ENCODE peak calls at places on chromosomes 7 and 10, in seven cellular contexts. P is IMR-90, R is astrocyte, F is GM23248, D is fibroblast of lung, H is neuronal stem cell, Y is HepG2. M is an unnamed sample.

GRCh38 chr10:77974396-77975074 is 48.0 kb upstream of the DLG5 start:
- DNase-seq in P (peak; percentile 67), R (peak; percentile 18), F (peak; percentile 54), D (peak; percentile 75), H (peak; percentile 27), Y (peak; percentile 52), M (peak; percentile 28)

GRCh38 chr10:113680172-113681111 is 730 bp downstream of the CASP7 start:
- DNase-seq in P (peak; percentile 73), R (peak; percentile 49), F (peak; percentile 78), D (peak; percentile 73), H (no peak), Y (peak; percentile 24), M (peak; percentile 64)

GRCh38 chr10:72802291-72803118 is 91.0 kb upstream of the OIT3 start:
- DNase-seq in P (peak; percentile 74), R (peak; percentile 76), F (peak; percentile 68), D (peak; percentile 73), H (no peak), Y (no peak), M (peak; percentile 33)

GRCh38 chr10:47443145-47443544 is 40.8 kb downstream of the ANXA8 start:
- DNase-seq in P (no peak), R (no peak), F (no peak), D (no peak), H (no peak), Y (no peak), M (peak; percentile 39)

GRCh38 chr7:130927062-130927461 is 193.1 kb upstream of the KLF14 start:
- DNase-seq in P (no peak), R (no peak), F (no peak), D (no peak), H (no peak), Y (no peak), M (no peak)

GRCh38 chr7:65269150-65269856 is 104.4 kb upstream of the ZNF92 start:
- DNase-seq in P (peak; percentile 58), R (peak; percentile 78), F (peak; percentile 20), D (peak; percentile 47), H (peak; percentile 94), Y (peak; percentile 90), M (peak; percentile 80)

GRCh38 chr7:8362723-8363369 is 70.6 kb upstream of the NXPH1 start:
- DNase-seq in P (no peak), R (no peak), F (no peak), D (no peak), H (no peak), Y (no peak), M (no peak)

GRCh38 chr7:4806983-4807625 is 31.7 kb downstream of the AP5Z1 start:
- DNase-seq in P (no peak), R (no peak), F (no peak), D (no peak), H (no peak), Y (no peak), M (no peak)

GRCh38 chr7:70000747-70001348 is 402.6 kb downstream of the AUTS2 start:
- DNase-seq in P (no peak), R (no peak), F (no peak), D (no peak), H (no peak), Y (no peak), M (no peak)

GRCh38 chr7:27190284-27190748 is 5.3 kb upstream of the HOXA11 start:
- DNase-seq in P (no peak), R (no peak), F (no peak), D (no peak), H (no peak), Y (no peak), M (no peak)

GRCh38 chr7:91043924-91044660 is 220.1 kb upstream of the FZD1 start:
- DNase-seq in P (no peak), R (no peak), F (no peak), D (no peak), H (no peak), Y (no peak), M (no peak)

GRCh38 chr7:27129729-27130539 is 623 bp downstream of the HOXA4 start:
- DNase-seq in P (no peak), R (no peak), F (peak; percentile 74), D (no peak), H (no peak), Y (peak; percentile 35), M (no peak)

GRCh38 chr7:150657526-150657925 is 25.3 kb upstream of the GIMAP6 start:
- DNase-seq in P (no peak), R (no peak), F (no peak), D (no peak), H (no peak), Y (no peak), M (no peak)

GRCh38 chr10:86247588-86247987 is 119.0 kb downstream of the GRID1 start:
- DNase-seq in P (no peak), R (no peak), F (no peak), D (no peak), H (no peak), Y (no peak), M (no peak)

GRCh38 chr10:123808873-123809272 is 82.7 kb downstream of the CPXM2 start:
- DNase-seq in P (no peak), R (peak; percentile 54), F (peak; percentile 97), D (no peak), H (no peak), Y (no peak), M (peak; percentile 77)

GRCh38 chr10:132867801-132868644 is 74.3 kb downstream of the CFAP46 start:
- DNase-seq in P (no peak), R (no peak), F (no peak), D (no peak), H (no peak), Y (no peak), M (no peak)

GRCh38 chr10:61355211-61355610 is 98.0 kb downstream of the TMEM26 start:
- DNase-seq in P (no peak), R (no peak), F (no peak), D (no peak), H (no peak), Y (no peak), M (no peak)
- H3K4me2 ChIP-seq in P (no peak overlapping the region), R (no peak overlapping the region), F (no peak overlapping the region), D (no peak overlapping the region), H (no peak overlapping the region), Y (no peak overlapping the region), M (no peak overlapping the region)

GRCh38 chr7:19146699-19147098 is 1.5 kb upstream of the FERD3L start:
- DNase-seq in P (peak; percentile 46), R (peak; percentile 16), F (peak; percentile 37), D (peak; percentile 40), H (peak; percentile 44), Y (no peak), M (peak; percentile 12)

GRCh38 chr7:19144661-19145428 is at the start of gene FERD3L:
- DNase-seq in P (no peak), R (no peak), F (peak; percentile 12), D (no peak), H (no peak), Y (no peak), M (no peak)

GRCh38 chr7:19143930-19144574 is 1.2 kb downstream of the FERD3L start:
- DNase-seq in P (no peak), R (no peak), F (peak; percentile 7), D (no peak), H (no peak), Y (no peak), M (no peak)

GRCh38 chr7:19139706-19140327 is 5.4 kb downstream of the FERD3L start:
- DNase-seq in P (no peak), R (no peak), F (peak; percentile 3), D (no peak), H (no peak), Y (no peak), M (no peak)

DNA sequence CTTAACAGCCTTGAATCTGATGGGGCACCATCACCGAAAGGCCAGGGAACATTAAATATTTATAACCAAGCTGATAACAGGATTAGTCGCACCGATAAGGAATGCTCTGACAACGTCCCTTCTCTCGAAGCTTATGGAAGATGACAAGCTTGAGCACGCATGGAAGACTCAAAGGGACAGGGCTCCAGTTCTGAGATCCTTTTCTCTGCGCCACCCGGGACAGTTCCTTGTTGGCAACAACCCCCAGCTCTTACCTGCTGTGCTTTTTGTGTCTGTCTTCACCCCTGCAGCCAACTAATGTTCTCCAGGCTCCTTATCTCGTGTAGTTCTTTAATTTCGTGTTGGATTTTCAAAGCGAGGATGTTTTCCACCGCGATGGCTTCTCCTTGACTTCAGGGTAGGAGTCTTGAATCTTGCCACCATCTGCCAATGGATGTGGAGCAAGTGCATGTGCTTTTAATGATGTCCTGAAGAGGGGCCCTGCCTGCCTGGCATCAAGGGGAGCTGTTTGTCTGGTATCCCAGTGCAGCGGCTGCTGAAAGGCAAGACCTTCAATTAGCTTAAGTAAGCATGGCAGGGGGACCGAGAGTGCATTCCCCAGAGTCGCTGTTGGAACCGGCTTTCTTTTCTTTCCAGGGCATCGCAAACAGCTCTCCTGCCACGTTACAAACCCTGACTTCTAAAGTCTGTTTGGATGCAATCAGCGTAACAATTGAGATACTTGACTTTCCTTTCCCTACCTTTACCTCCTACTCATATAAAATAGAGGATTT is 394 bp upstream of the FERD3L start:
- DNase-seq in P (no peak), R (no peak), F (no peak), D (no peak), H (no peak), Y (no peak), M (no peak)
- H3K4me2 ChIP-seq in P (no peak overlapping the region), R (peak overlapping the region; percentile 59), F (no peak overlapping the region), D (no peak overlapping the region), H (no peak overlapping the region), Y (no peak overlapping the region), M (no peak overlapping the region)

DNA sequence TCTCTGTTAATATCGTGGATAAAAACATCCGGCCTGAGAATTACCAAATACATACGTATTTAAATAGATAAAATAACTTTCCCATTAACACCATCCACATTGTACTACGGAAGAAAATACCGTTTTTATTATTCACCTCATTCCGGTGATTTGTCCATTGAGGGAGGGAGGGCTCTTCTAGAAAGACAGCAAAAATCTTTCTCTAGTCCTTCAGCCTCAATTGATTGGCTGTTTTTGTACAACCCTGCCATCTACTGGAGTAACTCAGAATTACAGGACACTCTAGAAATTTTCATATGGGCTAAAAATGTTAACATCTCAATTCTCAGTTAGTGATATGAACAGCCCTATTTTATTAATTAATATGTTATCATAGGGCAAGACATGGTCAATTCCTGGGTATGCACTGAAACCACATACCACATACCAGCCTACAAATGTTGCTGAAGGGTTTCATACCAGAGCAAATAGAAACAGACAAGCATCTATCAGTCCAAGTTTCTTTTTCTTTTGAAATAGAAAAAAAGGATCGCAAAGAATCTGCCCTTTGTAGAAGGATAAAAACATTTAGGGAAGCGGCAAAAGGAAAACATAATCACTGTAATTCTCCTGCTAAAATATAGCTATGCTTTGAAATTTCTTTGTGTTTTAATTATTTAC is 55.8 kb upstream of the CDCA7L start:
- DNase-seq in P (peak; percentile 80), R (peak; percentile 80), F (peak; percentile 92), D (peak; percentile 71), H (peak; percentile 61), Y (peak; percentile 27), M (peak; percentile 71)
- H3K4me2 ChIP-seq in P (peak overlapping the region; percentile 26), R (peak overlapping the region; percentile 56), F (peak overlapping the region; percentile 36), D (no peak overlapping the region), H (no peak overlapping the region), Y (no peak overlapping the region), M (peak overlapping the region; percentile 49)

GRCh38 chr7:2116086-2116810 is 116.5 kb downstream of the MAD1L1 start:
- DNase-seq in P (peak; percentile 74), R (peak; percentile 83), F (peak; percentile 63), D (peak; percentile 47), H (no peak), Y (peak; percentile 35), M (peak; percentile 80)

GRCh38 chr7:2117681-2118045 is 115.1 kb downstream of the MAD1L1 start:
- DNase-seq in P (no peak), R (no peak), F (no peak), D (no peak), H (no peak), Y (no peak), M (no peak)

GRCh38 chr7:2115739-2116065 is 117.0 kb downstream of the MAD1L1 start:
- DNase-seq in P (no peak), R (no peak), F (no peak), D (no peak), H (no peak), Y (no peak), M (no peak)

GRCh38 chr7:2118056-2118455 is 114.7 kb downstream of the MAD1L1 start:
- DNase-seq in P (no peak), R (no peak), F (no peak), D (no peak), H (no peak), Y (no peak), M (no peak)

GRCh38 chr7:2116903-2117680 is 115.7 kb downstream of the MAD1L1 start:
- DNase-seq in P (peak; percentile 34), R (no peak), F (no peak), D (peak; percentile 60), H (no peak), Y (no peak), M (peak; percentile 16)
- H3K4me2 ChIP-seq in P (no peak overlapping the region), R (peak overlapping the region; percentile 76), F (no peak overlapping the region), D (no peak overlapping the region), H (no peak overlapping the region), Y (no peak overlapping the region), M (no peak overlapping the region)